ENCODE peak calls at places on chromosome 16, in four cellular contexts. I is WTC11, Z is MV-4-11, F is activated T-cell treated with anti-CD3 and anti-CD28 coated beads for 4 hours. W is an unnamed sample.

GRCh38 chr16:1137604-1138003 is 15.3 kb upstream of the CACNA1H start:
- DNase-seq in I (no peak), Z (no peak), F (no peak), W (no peak)

GRCh38 chr16:20849587-20850390 is 43.5 kb downstream of the REXO5 start:
- DNase-seq in I (peak), Z (peak), F (peak), W (peak)

GRCh38 chr16:17260271-17260849 is 210.4 kb downstream of the XYLT1 start:
- DNase-seq in F (no peak), I (no peak), Z (no peak), W (no peak)

GRCh38 chr16:56841233-56841632 is 23.8 kb upstream of the SLC12A3 start:
- DNase-seq in F (no peak), Z (no peak), I (no peak), W (no peak)

GRCh38 chr16:19884611-19885455 is at the start of gene GPRC5B:
- DNase-seq in Z (no peak), F (peak), I (peak), W (peak)

GRCh38 chr16:17161034-17161433 is 309.7 kb downstream of the XYLT1 start:
- DNase-seq in F (no peak), I (no peak), Z (no peak), W (no peak)

GRCh38 chr16:85303354-85303883 is 191.1 kb upstream of the CIBAR2 start:
- DNase-seq in F (peak), I (peak), Z (peak), W (peak)

GRCh38 chr16:51175081-51175480 is 24.0 kb upstream of the SALL1 start:
- DNase-seq in F (no peak), Z (no peak), I (no peak), W (no peak)

GRCh38 chr16:80466024-80466986 is 74.5 kb upstream of the DYNLRB2 start:
- DNase-seq in F (peak), Z (peak), I (peak), W (peak)

GRCh38 chr16:9469512-9469911 is 378.1 kb downstream of the HAPSTR1 start:
- DNase-seq in F (no peak), Z (peak), I (no peak), W (no peak)

GRCh38 chr16:3095869-3096268 is 3.2 kb downstream of the ZSCAN10 start:
- DNase-seq in F (no peak), Z (peak), I (no peak), W (peak)

GRCh38 chr16:1656808-1657617 is 21.1 kb upstream of the JPT2 start:
- DNase-seq in I (no peak), F (no peak), Z (no peak), W (no peak)

GRCh38 chr16:83308414-83308813 is 499.4 kb upstream of the HSBP1 start:
- DNase-seq in I (no peak), F (no peak), Z (no peak), W (no peak)

GRCh38 chr16:667780-668518 is at the start of gene RHOT2:
- DNase-seq in I (peak), Z (peak), F (peak), W (peak)

GRCh38 chr16:71461686-71462648 is at the start of gene ZNF23:
- DNase-seq in Z (peak), F (peak), I (peak), W (peak)

GRCh38 chr16:89613101-89613953 is at the start of gene DPEP1:
- DNase-seq in Z (peak), I (peak), F (no peak), W (no peak)

GRCh38 chr16:9670058-9670457 is 512.2 kb downstream of the GRIN2A start:
- DNase-seq in F (no peak), I (no peak), Z (no peak), W (no peak)

GRCh38 chr16:25014500-25015147 is 545 bp downstream of the ARHGAP17 start:
- DNase-seq in Z (peak), F (no peak), I (peak), W (no peak)

GRCh38 chr16:24188143-24188542 is 68.0 kb upstream of the CACNG3 start:
- DNase-seq in I (no peak), Z (no peak), F (no peak), W (no peak)

GRCh38 chr16:24504467-24505345 is 34.7 kb upstream of the RBBP6 start:
- DNase-seq in F (peak), Z (peak), I (peak), W (peak)

GRCh38 chr16:63447121-63447520 is 1410.9 kb upstream of the CDH8 start:
- DNase-seq in I (no peak), Z (no peak), F (no peak), W (no peak)

GRCh38 chr16:15639061-15639568 is 3.8 kb downstream of the MARF1 start:
- DNase-seq in Z (peak), I (no peak), F (no peak), W (no peak)

GRCh38 chr16:76387994-76388393 is 110.8 kb downstream of the CNTNAP4 start:
- DNase-seq in F (no peak), Z (no peak), I (no peak), W (no peak)

GRCh38 chr16:74455213-74455612 is 33.9 kb upstream of the CLEC18B start:
- DNase-seq in F (no peak), Z (no peak), I (no peak), W (no peak)

W was measured in activated CD4-positive, alpha-beta T cell treated with anti-CD3 and anti-CD28 coated beads, Interleukin-2, amount 50 U/mL, for 4 hours.